ENCODE peak calls at places on chromosome 15, in four cellular contexts. One of them, this sample, is unnamed.

GRCh38 chr15:65595960-65596359 is 15.0 kb downstream of the INTS14 start:
- DNase-seq in HAP-1: peak
- DNase-seq in HCEC 1CT: no peak
- DNase-seq in H7: peak
- DNase-seq in this sample: no peak

GRCh38 chr15:64503197-64503596 is 42.8 kb downstream of the ZNF609 start:
- DNase-seq in HAP-1: no peak
- DNase-seq in HCEC 1CT: peak
- DNase-seq in H7: no peak
- DNase-seq in this sample: no peak

GRCh38 chr15:33915571-33916407 is 52.5 kb upstream of the CHRM5 start:
- DNase-seq in HAP-1: peak
- DNase-seq in HCEC 1CT: no peak
- DNase-seq in H7: no peak
- DNase-seq in this sample: no peak

GRCh38 chr15:63888146-63888545 is 54.4 kb upstream of the HERC1 start:
- DNase-seq in HAP-1: no peak
- DNase-seq in HCEC 1CT: no peak
- DNase-seq in H7: no peak
- DNase-seq in this sample: no peak

GRCh38 chr15:61403884-61404283 is 174.8 kb upstream of the RORA start:
- DNase-seq in HAP-1: no peak
- DNase-seq in HCEC 1CT: no peak
- DNase-seq in H7: no peak
- DNase-seq in this sample: no peak

GRCh38 chr15:39358441-39359041 is 222.3 kb upstream of the THBS1 start:
- DNase-seq in HAP-1: no peak
- DNase-seq in HCEC 1CT: no peak
- DNase-seq in H7: no peak
- DNase-seq in this sample: peak

GRCh38 chr15:90620379-90621134 is 90.8 kb downstream of the CRTC3 start:
- DNase-seq in HAP-1: no peak
- DNase-seq in HCEC 1CT: no peak
- DNase-seq in H7: no peak
- DNase-seq in this sample: no peak

GRCh38 chr15:43126358-43126757 is 7.0 kb upstream of the TMEM62 start:
- DNase-seq in HAP-1: no peak
- DNase-seq in HCEC 1CT: no peak
- DNase-seq in H7: no peak
- DNase-seq in this sample: no peak

GRCh38 chr15:49832421-49832980 is 211.7 kb downstream of the DTWD1 start:
- DNase-seq in HAP-1: peak
- DNase-seq in HCEC 1CT: peak
- DNase-seq in H7: peak
- DNase-seq in this sample: peak

GRCh38 chr15:100770781-100771584 is 108.6 kb upstream of the ALDH1A3 start:
- DNase-seq in HAP-1: no peak
- DNase-seq in HCEC 1CT: no peak
- DNase-seq in H7: peak
- DNase-seq in this sample: no peak

GRCh38 chr15:82312611-82313349 is 36.5 kb downstream of the GOLGA6L10 start:
- DNase-seq in HAP-1: no peak
- DNase-seq in HCEC 1CT: peak
- DNase-seq in H7: no peak
- DNase-seq in this sample: no peak

GRCh38 chr15:58628206-58629057 is 121.1 kb downstream of the ADAM10 start:
- DNase-seq in HAP-1: no peak
- DNase-seq in HCEC 1CT: peak
- DNase-seq in H7: no peak
- DNase-seq in this sample: no peak

GRCh38 chr15:88535100-88535499 is 11.4 kb downstream of the DET1 start:
- DNase-seq in HAP-1: no peak
- DNase-seq in HCEC 1CT: peak
- DNase-seq in H7: no peak
- DNase-seq in this sample: no peak

GRCh38 chr15:76345880-76346665 is 9.5 kb downstream of the ISL2 start:
- DNase-seq in HAP-1: no peak
- DNase-seq in HCEC 1CT: peak
- DNase-seq in H7: peak
- DNase-seq in this sample: peak

This sample was measured in body of pancreas.